ENCODE peak calls at places on chromosome 5, in ten cellular contexts. N is endothelial cell of umbilical vein, Z is cardiac septum, L is mammary epithelial cell, W is NCI-H774, R is NCI-H2029, O is myocyte, A is AG08396, U is bronchial epithelial cell, C is endothelial cell. P is an unnamed sample.

GRCh38 chr5:1983401-1983800 is 100.7 kb upstream of the IRX4 start:
- DNase-seq in R (no peak), Z (peak), U (no peak), O (no peak), C (no peak), A (no peak), N (no peak), W (no peak), L (no peak), P (no peak)

GRCh38 chr5:6810641-6811405 is 97.6 kb downstream of the TENT4A start:
- DNase-seq in C (no peak), O (no peak), R (no peak), A (no peak), W (no peak), Z (no peak), L (no peak), N (no peak), U (no peak), P (no peak)

GRCh38 chr5:138597660-138598400 is 22.6 kb upstream of the HSPA9 start:
- DNase-seq in R (no peak), N (no peak), L (no peak), W (no peak), O (no peak), U (peak), A (no peak), C (no peak), Z (no peak), P (no peak)

GRCh38 chr5:1034421-1034905 is 25.9 kb downstream of the NKD2 start:
- DNase-seq in U (no peak), Z (no peak), C (no peak), W (no peak), O (no peak), R (no peak), L (no peak), A (no peak), N (no peak), P (no peak)

GRCh38 chr5:56496581-56497063 is 263.5 kb upstream of the ANKRD55 start:
- DNase-seq in O (no peak), A (no peak), L (no peak), W (no peak), Z (no peak), R (peak), C (no peak), U (no peak), N (peak), P (no peak)

GRCh38 chr5:1442222-1443144 is 2.8 kb downstream of the SLC6A3 start:
- DNase-seq in C (no peak), N (no peak), U (no peak), O (no peak), Z (no peak), L (no peak), A (no peak), R (no peak), W (no peak), P (no peak)

GRCh38 chr5:131997026-131997726 is 14.3 kb downstream of the ACSL6 start:
- DNase-seq in W (no peak), Z (no peak), O (no peak), A (no peak), N (no peak), U (no peak), R (no peak), C (no peak), L (no peak), P (no peak)

GRCh38 chr5:168282120-168282519 is 9.3 kb upstream of the WWC1 start:
- DNase-seq in R (peak), W (no peak), C (no peak), L (no peak), N (no peak), U (no peak), O (no peak), Z (no peak), A (peak), P (no peak)

GRCh38 chr5:160926428-160926827 is 74.4 kb upstream of the ATP10B start:
- DNase-seq in U (peak), R (peak), L (no peak), W (peak), O (peak), A (no peak), Z (no peak), N (no peak), C (no peak), P (no peak)

GRCh38 chr5:171745602-171746001 is 40.0 kb upstream of the SMIM23 start:
- DNase-seq in W (no peak), N (no peak), O (no peak), U (no peak), C (no peak), R (no peak), Z (no peak), A (no peak), L (no peak), P (no peak)

GRCh38 chr5:150780816-150781221 is 2.3 kb downstream of the SMIM3 start:
- DNase-seq in Z (no peak), W (no peak), C (no peak), L (peak), R (no peak), A (no peak), U (peak), O (peak), N (no peak), P (no peak)

GRCh38 chr5:109567374-109568044 is 122.2 kb upstream of the MAN2A1 start:
- DNase-seq in R (no peak), N (no peak), U (peak), O (peak), C (no peak), L (no peak), Z (no peak), W (no peak), A (no peak), P (no peak)

GRCh38 chr5:134874831-134875655 is 872 bp downstream of the TXNDC15 start:
- DNase-seq in A (peak), O (peak), W (no peak), Z (peak), R (no peak), L (peak), C (peak), N (peak), U (peak), P (peak)

GRCh38 chr5:16934123-16934522 is 2.0 kb downstream of the MYO10 start:
- DNase-seq in W (no peak), L (peak), Z (no peak), A (peak), O (peak), R (no peak), U (peak), N (peak), C (peak), P (peak)

GRCh38 chr5:68817696-68818695 is 275.8 kb upstream of the SLC30A5 start:
- DNase-seq in C (no peak), R (no peak), U (no peak), W (no peak), A (no peak), N (no peak), O (no peak), Z (no peak), L (no peak), P (no peak)

GRCh38 chr5:199821-200645 is 8.7 kb downstream of the LRRC14B start:
- DNase-seq in R (no peak), U (no peak), O (no peak), W (no peak), A (no peak), C (no peak), N (no peak), L (no peak), Z (no peak), P (no peak)

GRCh38 chr5:143938230-143938629 is 126.3 kb downstream of the HMHB1 start:
- DNase-seq in R (no peak), L (peak), O (no peak), W (no peak), Z (no peak), C (no peak), N (no peak), A (peak), U (peak), P (no peak)

GRCh38 chr5:14168139-14168792 is 25.1 kb downstream of the TRIO start:
- DNase-seq in W (no peak), O (peak), A (no peak), U (peak), Z (no peak), R (no peak), L (peak), N (peak), C (no peak), P (no peak)

GRCh38 chr5:946720-947625 is 54.3 kb downstream of the TRIP13 start:
- DNase-seq in R (no peak), U (no peak), N (no peak), O (no peak), C (no peak), Z (peak), A (no peak), W (no peak), L (no peak), P (no peak)

GRCh38 chr5:141001854-141002666 is 35.8 kb downstream of the PCDHAC2 start:
- DNase-seq in C (peak), O (peak), R (no peak), U (peak), W (peak), L (peak), A (no peak), N (peak), Z (no peak), P (no peak)

GRCh38 chr5:151628112-151628823 is 37.1 kb upstream of the FAT2 start:
- DNase-seq in C (no peak), L (peak), O (peak), Z (no peak), R (no peak), N (no peak), A (no peak), U (peak), W (no peak), P (no peak)

GRCh38 chr5:969421-969839 is 39.2 kb upstream of the NKD2 start:
- DNase-seq in W (no peak), N (peak), U (no peak), A (no peak), C (no peak), L (no peak), O (peak), R (no peak), Z (peak), P (peak)

GRCh38 chr5:44632344-44632743 is 176.4 kb upstream of the MRPS30 start:
- DNase-seq in L (no peak), N (no peak), R (no peak), U (no peak), O (no peak), Z (no peak), C (no peak), W (no peak), A (no peak), P (no peak)

GRCh38 chr5:177457239-177458121 is 10.9 kb downstream of the PRR7 start:
- DNase-seq in O (peak), Z (no peak), A (peak), W (peak), N (peak), C (peak), U (peak), L (peak), R (peak), P (peak)

GRCh38 chr5:135173662-135174290 is 139.7 kb upstream of the PITX1 start:
- DNase-seq in W (no peak), R (no peak), O (no peak), Z (no peak), A (no peak), L (no peak), C (no peak), U (no peak), N (no peak), P (no peak)

GRCh38 chr5:149392718-149393117 is 13.6 kb upstream of the IL17B start:
- DNase-seq in R (no peak), L (peak), A (no peak), C (no peak), U (peak), W (no peak), O (no peak), Z (no peak), N (no peak), P (peak)

GRCh38 chr5:61732376-61732775 is 400.3 kb downstream of the ZSWIM6 start:
- DNase-seq in O (no peak), R (no peak), N (no peak), A (no peak), L (no peak), Z (no peak), W (no peak), U (no peak), C (no peak), P (no peak)

GRCh38 chr5:91059409-91059808 is 323.7 kb downstream of the ARRDC3 start:
- DNase-seq in R (no peak), A (no peak), U (peak), Z (no peak), C (no peak), N (peak), W (no peak), O (no peak), L (no peak), P (no peak)

GRCh38 chr5:125180222-125180621 is 433.8 kb upstream of the ZNF608 start:
- DNase-seq in N (peak), O (peak), Z (no peak), W (no peak), A (no peak), R (no peak), L (no peak), C (no peak), U (peak), P (no peak)

GRCh38 chr5:124902097-124902821 is 155.8 kb upstream of the ZNF608 start:
- DNase-seq in R (peak), Z (no peak), N (peak), A (no peak), W (peak), U (peak), O (peak), C (no peak), L (no peak), P (peak)

GRCh38 chr5:157025093-157025698 is 33.7 kb downstream of the HAVCR1 start:
- DNase-seq in W (no peak), A (no peak), R (no peak), Z (no peak), O (no peak), N (no peak), U (no peak), C (no peak), L (no peak), P (peak)

GRCh38 chr5:150485770-150486401 is 22.0 kb upstream of the NDST1 start:
- DNase-seq in A (peak), O (peak), N (peak), L (no peak), C (peak), U (no peak), Z (no peak), W (no peak), R (peak), P (peak)

GRCh38 chr5:94240064-94240463 is 378.3 kb downstream of the KIAA0825 start:
- DNase-seq in Z (no peak), C (no peak), L (no peak), W (no peak), A (no peak), R (no peak), O (no peak), U (no peak), N (no peak), P (no peak)

GRCh38 chr5:39093351-39093749 is 19.2 kb upstream of the RICTOR start:
- DNase-seq in C (no peak), R (no peak), N (peak), W (no peak), L (peak), O (no peak), U (peak), A (no peak), Z (no peak), P (no peak)

GRCh38 chr5:63401434-63402046 is 560.7 kb downstream of the HTR1A start:
- DNase-seq in C (peak), W (peak), L (peak), A (peak), Z (no peak), O (peak), U (peak), N (peak), R (peak), P (peak)

GRCh38 chr5:171750316-171750788 is 35.3 kb upstream of the SMIM23 start:
- DNase-seq in L (no peak), Z (peak), U (peak), W (no peak), N (peak), A (peak), C (peak), R (peak), O (no peak), P (no peak)

GRCh38 chr5:82984786-82985762 is 92.1 kb downstream of the TMEM167A start:
- DNase-seq in A (no peak), N (no peak), L (no peak), Z (no peak), O (no peak), W (no peak), U (peak), C (no peak), R (no peak), P (no peak)

GRCh38 chr5:39608024-39608423 is 183.2 kb upstream of the DAB2 start:
- DNase-seq in C (no peak), A (no peak), R (no peak), L (no peak), O (no peak), N (no peak), Z (no peak), W (no peak), U (no peak), P (no peak)